ENCODE peak calls at places on chromosomes 2 and 18, in five cellular contexts. A is OCI-LY7, S is hepatocyte, J is mucosa of descending colon, O is K562. W is an unnamed sample.
A peak's percentile ranks its signal among the peaks of the same experiment; 100 is the strongest.

GRCh38 chr2:63488118-63488713 is 100.1 kb downstream of the WDPCP start:
- DNase-seq in S (peak; percentile 50), J (peak; percentile 37), A (no peak), O (peak; percentile 16), W (peak; percentile 13)

GRCh38 chr18:23618862-23619387 is 32.6 kb upstream of the NPC1 start:
- DNase-seq in S (peak; percentile 54), A (no peak), O (no peak), J (no peak), W (peak; percentile 59)

GRCh38 chr2:120346034-120346666 is at the start of gene INHBB:
- DNase-seq in J (peak; percentile 24), S (peak; percentile 73), O (no peak), A (no peak), W (no peak)

GRCh38 chr2:178767099-178768060 is 39.8 kb downstream of the TTN start:
- DNase-seq in S (no peak), J (no peak), O (no peak), A (no peak), W (no peak)

GRCh38 chr2:187581125-187581896 is 27.1 kb upstream of the TFPI start:
- DNase-seq in S (peak; percentile 60), O (peak; percentile 31), A (peak; percentile 25), J (peak; percentile 46), W (peak; percentile 49)

GRCh38 chr2:58131191-58132011 is 84.8 kb downstream of the VRK2 start:
- DNase-seq in A (peak; percentile 4), S (peak; percentile 31), O (no peak), J (no peak), W (no peak)

GRCh38 chr2:194155406-194155805 is 1501.6 kb upstream of the SLC39A10 start:
- DNase-seq in S (no peak), O (no peak), A (no peak), J (no peak), W (no peak)

GRCh38 chr2:10497797-10498251 is 49.7 kb upstream of the ODC1 start:
- DNase-seq in O (peak; percentile 78), S (peak; percentile 78), J (peak; percentile 78), A (no peak), W (peak; percentile 91)

GRCh38 chr2:64857581-64858471 is 131.4 kb upstream of the SLC1A4 start:
- DNase-seq in A (no peak), S (peak; percentile 25), J (no peak), O (no peak), W (no peak)

GRCh38 chr2:24404582-24404981 is 44.2 kb upstream of the ITSN2 start:
- DNase-seq in S (no peak), A (no peak), J (no peak), O (no peak), W (no peak)

GRCh38 chr2:7671312-7671711 is 754.1 kb downstream of the RNF144A start:
- DNase-seq in S (no peak), J (no peak), O (no peak), A (no peak), W (no peak)

GRCh38 chr2:238700506-238701050 is 147.3 kb upstream of the TWIST2 start:
- DNase-seq in A (no peak), J (no peak), S (no peak), O (no peak), W (no peak)

GRCh38 chr2:238702276-238702675 is 145.6 kb upstream of the TWIST2 start:
- DNase-seq in S (no peak), O (no peak), J (no peak), A (no peak), W (no peak)

GRCh38 chr2:238702691-238703415 is 145.0 kb upstream of the TWIST2 start:
- DNase-seq in A (no peak), J (no peak), S (no peak), O (no peak), W (no peak)

GRCh38 chr2:238701066-238701906 is 146.6 kb upstream of the TWIST2 start:
- DNase-seq in S (no peak), J (no peak), A (no peak), O (no peak), W (no peak)

GRCh38 chr2:238701907-238702206 is 146.0 kb upstream of the TWIST2 start:
- DNase-seq in S (no peak), A (no peak), O (no peak), J (no peak), W (peak; percentile 4)
- H3K4me1 ChIP-seq in S (peaks cover 12% of the 10 kb centered on the region), A (no peaks in the 10 kb centered on the region), O (no peaks in the 10 kb centered on the region), J (no peaks in the 10 kb centered on the region), W (no peaks in the 10 kb centered on the region)

GRCh38 chr2:174171686-174172445 is 76.5 kb downstream of the OLA1 start:
- DNase-seq in S (no peak), O (no peak), A (no peak), J (no peak), W (no peak)

GRCh38 chr2:174176898-174177297 is 71.4 kb downstream of the OLA1 start:
- DNase-seq in A (no peak), J (no peak), S (no peak), O (no peak), W (no peak)

GRCh38 chr2:174169372-174169771 is 79.0 kb downstream of the OLA1 start:
- DNase-seq in J (no peak), A (peak; percentile 4), S (no peak), O (no peak), W (no peak)

GRCh38 chr2:174174741-174175140 is 73.6 kb downstream of the OLA1 start:
- DNase-seq in S (no peak), A (no peak), J (no peak), O (no peak), W (no peak)

GRCh38 chr2:174172802-174173355 is 75.5 kb downstream of the OLA1 start:
- DNase-seq in A (peak; percentile 10), S (no peak), J (no peak), O (no peak), W (no peak)
- H3K9me3 ChIP-seq in A (peaks cover 52% of the 10 kb centered on the region), S (peaks cover 9% of the 10 kb centered on the region), J (peaks cover 30% of the 10 kb centered on the region), O (peaks cover 6% of the 10 kb centered on the region), W (no peaks in the 10 kb centered on the region)

DNA sequence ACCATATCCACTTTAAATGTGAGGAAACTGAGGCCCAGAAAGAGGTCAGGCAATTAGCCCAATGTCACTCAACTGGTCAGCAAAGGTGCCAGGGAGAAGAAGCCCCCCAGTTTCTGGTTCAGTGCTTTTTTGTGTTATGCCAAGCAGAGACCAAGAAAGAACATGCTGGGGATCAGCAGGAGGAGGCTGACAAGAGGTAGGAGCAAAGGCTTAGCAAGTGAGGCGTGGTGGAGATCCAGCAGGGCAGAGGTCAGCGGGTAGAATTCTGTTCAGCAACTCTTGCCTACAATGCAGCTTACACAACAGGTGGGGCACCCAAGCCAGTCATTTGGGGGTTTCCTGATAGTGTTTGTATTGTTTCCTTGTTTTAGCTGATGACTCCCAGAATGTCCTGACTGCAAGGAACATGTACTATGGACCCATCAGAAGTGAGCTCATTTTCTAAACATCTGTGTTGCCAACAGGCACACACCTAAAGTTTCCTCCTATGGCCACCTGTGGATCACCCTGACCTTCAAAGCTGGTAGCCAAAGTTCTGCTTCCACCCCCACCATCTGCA is 28.2 kb downstream of the LPIN2 start:
- DNase-seq in A (no peak), S (peak; percentile 77), O (no peak), J (peak; percentile 79), W (peak; percentile 99)
- H3K4me1 ChIP-seq in A (peaks cover 57% of the 10 kb centered on the region), S (peaks cover 62% of the 10 kb centered on the region), O (peaks cover 31% of the 10 kb centered on the region), J (peaks cover 55% of the 10 kb centered on the region), W (peaks cover 3% of the 10 kb centered on the region)

DNA sequence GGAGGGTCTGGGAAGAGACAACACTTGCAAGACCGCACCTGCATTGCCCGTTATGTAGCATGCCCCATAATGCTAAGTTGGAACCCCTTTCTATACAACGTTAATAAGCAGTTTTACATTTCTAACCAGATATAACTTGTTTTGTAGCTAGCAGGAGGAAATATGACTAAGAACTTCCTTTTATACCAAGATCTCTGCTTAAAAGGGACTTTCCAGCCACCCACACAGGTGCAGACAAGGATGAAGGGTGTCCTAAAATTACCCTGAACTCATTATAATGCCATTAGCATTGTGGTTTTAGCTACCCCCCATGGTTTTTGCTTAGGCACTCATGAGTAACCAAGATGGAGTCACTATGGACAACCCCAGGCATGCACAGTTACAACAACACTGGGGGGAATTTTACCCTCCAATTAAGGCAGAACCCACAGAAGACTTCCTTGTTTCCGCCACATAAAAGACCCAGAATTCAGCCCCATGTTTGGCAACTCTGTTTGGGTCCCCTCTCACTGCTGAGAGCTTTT is 362.8 kb downstream of the CBLN2 start:
- DNase-seq in S (no peak), J (no peak), A (peak; percentile 8), O (no peak), W (no peak)
- H3K9me3 ChIP-seq in S (no peaks in the 10 kb centered on the region), J (peaks cover 8% of the 10 kb centered on the region), A (no peaks in the 10 kb centered on the region), O (no peaks in the 10 kb centered on the region), W (no peaks in the 10 kb centered on the region)

GRCh38 chr2:43358688-43359201 is 132.3 kb upstream of the ZFP36L2 start:
- DNase-seq in S (no peak), A (no peak), O (no peak), J (no peak), W (no peak)
- H3K4me1 ChIP-seq in S (peaks cover 18% of the 10 kb centered on the region), A (no peaks in the 10 kb centered on the region), O (no peaks in the 10 kb centered on the region), J (peaks cover 9% of the 10 kb centered on the region), W (no peaks in the 10 kb centered on the region)

W was measured in small intestine.